ENCODE peak calls at places on chromosomes 11 and 22, in seven cellular contexts. J is IMR-90; C is pancreas; H is suprapubic skin; S is prostate gland; A is CD4-positive, alpha-beta T cell; O is CD8-positive, alpha-beta T cell. F is an unnamed sample.

GRCh38 chr11:47269002-47269828 is 718 bp upstream of the MADD start:
- DNase-seq in J (peak; percentile 82), C (peak; percentile 89), H (peak; percentile 93), S (peak; percentile 90), A (peak; percentile 81), O (peak; percentile 93), F (peak; percentile 86)

GRCh38 chr11:104841973-104842372 is 56.3 kb downstream of the CASP12 start:
- DNase-seq in J (no peak), C (no peak), H (no peak), S (no peak), A (no peak), O (no peak), F (no peak)

GRCh38 chr11:128593281-128593680 is 5.9 kb upstream of the ETS1 start:
- DNase-seq in J (peak; percentile 62), C (no peak), H (no peak), S (no peak), A (no peak), O (no peak), F (no peak)

GRCh38 chr11:12680246-12680939 is 6.2 kb downstream of the TEAD1 start:
- DNase-seq in J (peak; percentile 91), C (peak; percentile 88), H (peak; percentile 94), S (peak; percentile 89), A (no peak), O (no peak), F (peak; percentile 86)

GRCh38 chr11:35144103-35144741 is 5.3 kb downstream of the CD44 start:
- DNase-seq in J (peak; percentile 84), C (no peak), H (no peak), S (peak; percentile 25), A (no peak), O (peak; percentile 74), F (peak; percentile 64)

GRCh38 chr22:49394116-49394785 is 433.4 kb downstream of the BRD1 start:
- DNase-seq in J (no peak), C (no peak), H (no peak), S (no peak), A (no peak), O (no peak), F (no peak)

GRCh38 chr11:33718441-33718840 is 17.8 kb downstream of the CD59 start:
- DNase-seq in J (no peak), C (no peak), H (no peak), S (no peak), A (no peak), O (no peak), F (no peak)

GRCh38 chr11:66891849-66892660 is 35.2 kb downstream of the LRFN4 start:
- DNase-seq in J (peak; percentile 99), C (peak; percentile 51), H (no peak), S (no peak), A (no peak), O (no peak), F (no peak)

GRCh38 chr11:35107866-35108265 is 31.1 kb upstream of the CD44 start:
- DNase-seq in J (no peak), C (no peak), H (no peak), S (no peak), A (no peak), O (no peak), F (no peak)

GRCh38 chr11:69700278-69701140 is 3.3 kb downstream of the FGF19 start:
- DNase-seq in J (peak; percentile 75), C (peak; percentile 56), H (no peak), S (no peak), A (no peak), O (no peak), F (peak; percentile 66)

GRCh38 chr11:108494182-108494581 is 4.0 kb downstream of the POGLUT3 start:
- DNase-seq in J (no peak), C (no peak), H (no peak), S (no peak), A (no peak), O (no peak), F (no peak)

GRCh38 chr11:79160786-79161403 is 279.9 kb downstream of the TENM4 start:
- DNase-seq in J (no peak), C (no peak), H (no peak), S (peak; percentile 8), A (no peak), O (no peak), F (no peak)

GRCh38 chr11:35711173-35711910 is 48.8 kb downstream of the TRIM44 start:
- DNase-seq in J (no peak), C (no peak), H (no peak), S (no peak), A (no peak), O (no peak), F (no peak)

GRCh38 chr11:17351510-17352176 is at the start of gene NCR3LG1:
- DNase-seq in J (peak; percentile 77), C (peak; percentile 29), H (peak; percentile 83), S (peak; percentile 23), A (peak; percentile 49), O (peak; percentile 71), F (peak; percentile 56)

GRCh38 chr22:20844055-20845037 is 14.3 kb downstream of the PI4KA start:
- DNase-seq in J (no peak), C (no peak), H (no peak), S (no peak), A (no peak), O (no peak), F (no peak)

GRCh38 chr11:8266246-8267241 is 2.9 kb upstream of the LMO1 start:
- DNase-seq in J (no peak), C (no peak), H (no peak), S (no peak), A (no peak), O (no peak), F (no peak)

GRCh38 chr22:30694638-30695350 is at the start of gene OSBP2:
- DNase-seq in J (no peak), C (peak; percentile 50), H (no peak), S (peak; percentile 24), A (peak; percentile 13), O (peak; percentile 57), F (peak; percentile 30)

GRCh38 chr11:96313163-96313562 is 29.8 kb downstream of the MAML2 start:
- DNase-seq in J (no peak), C (no peak), H (no peak), S (no peak), A (no peak), O (no peak), F (no peak)

GRCh38 chr11:131584694-131585592 is 214.5 kb downstream of the NTM start:
- DNase-seq in J (no peak), C (no peak), H (no peak), S (no peak), A (no peak), O (no peak), F (no peak)

GRCh38 chr11:65646288-65646734 is 8.4 kb downstream of the SIPA1 start:
- DNase-seq in J (no peak), C (no peak), H (no peak), S (no peak), A (no peak), O (no peak), F (no peak)

GRCh38 chr11:95266751-95267374 is 35.9 kb upstream of the SESN3 start:
- DNase-seq in J (no peak), C (no peak), H (no peak), S (no peak), A (no peak), O (no peak), F (no peak)

GRCh38 chr11:130131957-130132850 is 27.4 kb upstream of the ST14 start:
- DNase-seq in J (peak; percentile 66), C (peak; percentile 37), H (no peak), S (peak; percentile 46), A (peak; percentile 29), O (peak; percentile 66), F (peak; percentile 64)
- TF ChIP-seq CTCF in J (peak; percentile 90), C (peak; percentile 26), H (peak; percentile 66), S (peak; percentile 87), A (peak; percentile 91), O (peak; percentile 90), F (peak; percentile 91)

GRCh38 chr22:37509026-37509886 is 10.0 kb downstream of the CARD10 start:
- DNase-seq in J (no peak), C (no peak), H (no peak), S (no peak), A (no peak), O (no peak), F (no peak)
- H3K27ac ChIP-seq in J (no peak overlapping the region), C (no peak overlapping the region), H (peak overlapping the region; percentile 41), S (no peak overlapping the region), A (no peak overlapping the region), O (no peak overlapping the region), F (peak overlapping the region; percentile 68)

GRCh38 chr11:2650343-2650867 is 49.4 kb downstream of the KCNQ1OT1 start:
- DNase-seq in J (no peak), C (no peak), H (no peak), S (no peak), A (no peak), O (no peak), F (no peak)
- H3K9me3 ChIP-seq in J (peaks cover 71% of the 10 kb centered on the region), C (no peaks in the 10 kb centered on the region), H (peaks cover 18% of the 10 kb centered on the region), S (no peaks in the 10 kb centered on the region), A (peaks cover 45% of the 10 kb centered on the region), O (peaks cover 12% of the 10 kb centered on the region), F (peaks cover 12% of the 10 kb centered on the region)

DNA sequence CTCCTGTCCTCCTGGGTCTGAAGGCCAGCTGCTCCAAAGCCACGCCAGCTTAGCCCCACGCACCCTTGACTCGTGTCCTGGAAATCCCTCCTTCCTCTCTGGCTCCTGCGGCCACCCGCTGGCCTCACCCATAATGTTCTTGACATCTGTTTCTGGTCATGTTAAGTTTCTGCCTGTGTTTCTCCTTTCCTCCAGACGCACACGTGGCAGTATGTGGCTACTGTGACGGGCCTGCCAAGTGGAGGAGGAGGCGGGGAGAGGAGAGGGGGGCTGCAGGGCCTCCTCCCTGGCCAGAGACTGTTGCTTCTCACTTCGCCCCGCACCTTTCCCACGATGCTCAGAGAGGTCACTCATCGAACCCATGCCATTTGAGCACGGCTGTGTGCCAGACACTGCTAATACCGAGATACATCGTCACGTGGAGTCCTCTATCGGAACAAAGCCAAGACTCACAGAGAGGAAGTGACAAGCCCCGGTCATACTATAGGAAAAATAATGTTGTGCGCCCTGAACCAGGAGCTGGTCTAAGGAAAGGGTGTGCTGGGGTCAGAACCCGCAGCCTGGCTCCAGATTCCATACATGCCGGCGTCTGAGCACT is 11.5 kb downstream of the C1QTNF6 start:
- DNase-seq in J (peak; percentile 78), C (no peak), H (peak; percentile 85), S (peak; percentile 51), A (no peak), O (no peak), F (no peak)
- TF ChIP-seq CTCF in J (no peak), C (no peak), H (no peak), S (no peak), A (no peak), O (no peak), F (no peak)